ENCODE peak calls at places on chromosomes 16 and 17, in five cellular contexts. One of them, this sample, is unnamed.
A peak's percentile ranks its signal among the peaks of the same experiment; 100 is the strongest.

GRCh38 chr16:69501956-69502457 is 63.8 kb upstream of the NFAT5 start:
- DNase-seq in erythroblast: no peak
- DNase-seq in SK-N-SH: no peak
- DNase-seq in nephron progenitor cell: no peak
- DNase-seq in testis: peak; percentile 30
- DNase-seq in this sample: no peak

GRCh38 chr17:80749611-80750010 is 205.0 kb downstream of the RPTOR start:
- DNase-seq in nephron progenitor cell: no peak
- DNase-seq in erythroblast: no peak
- DNase-seq in testis: no peak
- DNase-seq in SK-N-SH: no peak
- DNase-seq in this sample: no peak

GRCh38 chr17:17727111-17727659 is 45.9 kb downstream of the RAI1 start:
- DNase-seq in erythroblast: no peak
- DNase-seq in SK-N-SH: no peak
- DNase-seq in nephron progenitor cell: no peak
- DNase-seq in testis: no peak
- DNase-seq in this sample: no peak

GRCh38 chr17:4893272-4893671 is 6.1 kb upstream of the C17orf107 start:
- DNase-seq in SK-N-SH: no peak
- DNase-seq in erythroblast: no peak
- DNase-seq in testis: no peak
- DNase-seq in nephron progenitor cell: no peak
- DNase-seq in this sample: no peak

GRCh38 chr17:17072546-17072945 is 30.3 kb downstream of the MPRIP start:
- DNase-seq in erythroblast: no peak
- DNase-seq in SK-N-SH: no peak
- DNase-seq in testis: no peak
- DNase-seq in nephron progenitor cell: no peak
- DNase-seq in this sample: no peak

GRCh38 chr16:81415757-81416156 is 28.9 kb upstream of the CMIP start:
- DNase-seq in erythroblast: no peak
- DNase-seq in nephron progenitor cell: peak; percentile 31
- DNase-seq in testis: no peak
- DNase-seq in SK-N-SH: no peak
- DNase-seq in this sample: no peak

GRCh38 chr16:64751906-64752305 is 370.0 kb downstream of the CDH11 start:
- DNase-seq in erythroblast: no peak
- DNase-seq in SK-N-SH: no peak
- DNase-seq in testis: no peak
- DNase-seq in nephron progenitor cell: no peak
- DNase-seq in this sample: no peak

GRCh38 chr16:22018559-22018958 is 10.6 kb downstream of the MOSMO start:
- DNase-seq in SK-N-SH: no peak
- DNase-seq in nephron progenitor cell: no peak
- DNase-seq in erythroblast: no peak
- DNase-seq in testis: no peak
- DNase-seq in this sample: no peak

GRCh38 chr17:51229889-51230288 is 30.0 kb downstream of the MBTD1 start:
- DNase-seq in erythroblast: no peak
- DNase-seq in testis: no peak
- DNase-seq in nephron progenitor cell: no peak
- DNase-seq in SK-N-SH: no peak
- DNase-seq in this sample: no peak

GRCh38 chr17:76296889-76297288 is 11.2 kb downstream of the QRICH2 start:
- DNase-seq in testis: no peak
- DNase-seq in SK-N-SH: no peak
- DNase-seq in erythroblast: no peak
- DNase-seq in nephron progenitor cell: no peak
- DNase-seq in this sample: no peak

GRCh38 chr17:68429881-68430280 is 27.4 kb downstream of the WIPI1 start:
- DNase-seq in nephron progenitor cell: no peak
- DNase-seq in erythroblast: no peak
- DNase-seq in SK-N-SH: no peak
- DNase-seq in testis: no peak
- DNase-seq in this sample: no peak

GRCh38 chr16:83494459-83494858 is 313.3 kb upstream of the HSBP1 start:
- DNase-seq in SK-N-SH: no peak
- DNase-seq in erythroblast: no peak
- DNase-seq in nephron progenitor cell: no peak
- DNase-seq in testis: no peak
- DNase-seq in this sample: no peak

GRCh38 chr17:47822785-47823184 is 1.2 kb upstream of the OSBPL7 start:
- DNase-seq in nephron progenitor cell: no peak
- DNase-seq in erythroblast: no peak
- DNase-seq in SK-N-SH: no peak
- DNase-seq in testis: no peak
- DNase-seq in this sample: no peak

GRCh38 chr17:78885956-78886355 is 17.0 kb downstream of the CEP295NL start:
- DNase-seq in testis: no peak
- DNase-seq in SK-N-SH: peak; percentile 9
- DNase-seq in erythroblast: no peak
- DNase-seq in nephron progenitor cell: no peak
- DNase-seq in this sample: no peak

GRCh38 chr17:61656721-61657217 is 65.8 kb upstream of the NACA2 start:
- DNase-seq in testis: no peak
- DNase-seq in nephron progenitor cell: no peak
- DNase-seq in erythroblast: no peak
- DNase-seq in SK-N-SH: no peak
- DNase-seq in this sample: no peak

GRCh38 chr17:8975091-8975707 is 9.7 kb upstream of the PIK3R5 start:
- DNase-seq in testis: no peak
- DNase-seq in erythroblast: no peak
- DNase-seq in nephron progenitor cell: no peak
- DNase-seq in SK-N-SH: no peak
- DNase-seq in this sample: no peak

GRCh38 chr17:79991924-79992656 is 43.6 kb downstream of the TBC1D16 start:
- DNase-seq in nephron progenitor cell: no peak
- DNase-seq in erythroblast: no peak
- DNase-seq in SK-N-SH: no peak
- DNase-seq in testis: no peak
- DNase-seq in this sample: no peak

GRCh38 chr16:85334718-85335583 is 222.7 kb upstream of the CIBAR2 start:
- DNase-seq in SK-N-SH: peak; percentile 64
- DNase-seq in erythroblast: peak; percentile 40
- DNase-seq in testis: no peak
- DNase-seq in nephron progenitor cell: peak; percentile 57
- DNase-seq in this sample: no peak

This sample was measured in D341Med.